ENCODE peak calls at places on chromosomes 4 and X, in seven cellular contexts. F is Panc1, X is A673, O is fibroblast of pulmonary artery, C is OCI-LY7, Q is lower leg skin, R is AG10803. H is an unnamed sample.

GRCh38 chr4:81665050-81665449 is 193.3 kb upstream of the RASGEF1B start:
- DNase-seq in F (no peak), X (no peak), R (no peak), Q (no peak), C (no peak), O (no peak), H (no peak)

GRCh38 chr4:139873111-139873866 is 207.7 kb downstream of the MGST2 start:
- DNase-seq in C (no peak), Q (no peak), O (no peak), F (no peak), R (peak; percentile 91), X (no peak), H (no peak)

GRCh38 chr4:123401466-123402175 is 5.0 kb downstream of the SPRY1 start:
- DNase-seq in C (no peak), X (no peak), F (no peak), O (peak; percentile 58), R (no peak), Q (no peak), H (no peak)

GRCh38 chr4:118967393-118967792 is 78.7 kb downstream of the SYNPO2 start:
- DNase-seq in R (peak; percentile 56), C (no peak), O (peak; percentile 85), Q (no peak), X (no peak), F (no peak), H (no peak)

GRCh38 chr4:6277139-6277802 is 7.6 kb downstream of the WFS1 start:
- DNase-seq in F (no peak), X (no peak), C (no peak), O (no peak), Q (no peak), R (no peak), H (no peak)

GRCh38 chr4:86587016-86587713 is 7.0 kb upstream of the PTPN13 start:
- DNase-seq in X (no peak), Q (no peak), F (no peak), R (no peak), C (no peak), O (no peak), H (no peak)

GRCh38 chr4:128461300-128462103 is 173.9 kb upstream of the PGRMC2 start:
- DNase-seq in C (no peak), F (no peak), Q (no peak), X (no peak), O (peak; percentile 87), R (peak; percentile 83), H (peak; percentile 84)

GRCh38 chr4:87005690-87006461 is 71.1 kb downstream of the AFF1 start:
- DNase-seq in X (no peak), R (peak; percentile 35), Q (no peak), O (no peak), C (peak; percentile 43), F (no peak), H (no peak)

GRCh38 chr4:176123710-176124407 is 58.2 kb downstream of the WDR17 start:
- DNase-seq in C (peak; percentile 25), X (peak; percentile 19), F (no peak), O (peak; percentile 21), Q (no peak), R (peak; percentile 6), H (no peak)

GRCh38 chr4:156781852-156782251 is 189.7 kb downstream of the PDGFC start:
- DNase-seq in O (no peak), F (no peak), C (no peak), R (peak; percentile 51), X (no peak), Q (no peak), H (no peak)

GRCh38 chr4:651884-652642 is 22.0 kb downstream of the ATP5ME start:
- DNase-seq in R (no peak), O (no peak), Q (no peak), F (no peak), C (no peak), X (no peak), H (no peak)

GRCh38 chrX:38558681-38559080 is 2.7 kb upstream of the TSPAN7 start:
- DNase-seq in R (no peak), O (peak; percentile 8), X (no peak), Q (no peak), F (no peak), C (no peak), H (peak; percentile 5)

GRCh38 chr4:7361256-7361655 is 73.5 kb downstream of the PSAPL1 start:
- DNase-seq in C (no peak), O (no peak), R (no peak), Q (no peak), X (no peak), F (no peak), H (no peak)

GRCh38 chrX:129980043-129980442 is 2.4 kb upstream of the BCORL1 start:
- DNase-seq in O (no peak), Q (no peak), F (no peak), X (no peak), R (no peak), C (no peak), H (no peak)

GRCh38 chr4:173288698-173289350 is 45.3 kb downstream of the HMGB2 start:
- DNase-seq in O (peak; percentile 42), Q (no peak), C (no peak), X (no peak), R (no peak), F (no peak), H (no peak)
- H3K4me3 ChIP-seq in O (peak overlapping the region; percentile 34), Q (no peak overlapping the region), C (no peak overlapping the region), X (no peak overlapping the region), R (no peak overlapping the region), F (no peak overlapping the region), H (no peak overlapping the region)

DNA sequence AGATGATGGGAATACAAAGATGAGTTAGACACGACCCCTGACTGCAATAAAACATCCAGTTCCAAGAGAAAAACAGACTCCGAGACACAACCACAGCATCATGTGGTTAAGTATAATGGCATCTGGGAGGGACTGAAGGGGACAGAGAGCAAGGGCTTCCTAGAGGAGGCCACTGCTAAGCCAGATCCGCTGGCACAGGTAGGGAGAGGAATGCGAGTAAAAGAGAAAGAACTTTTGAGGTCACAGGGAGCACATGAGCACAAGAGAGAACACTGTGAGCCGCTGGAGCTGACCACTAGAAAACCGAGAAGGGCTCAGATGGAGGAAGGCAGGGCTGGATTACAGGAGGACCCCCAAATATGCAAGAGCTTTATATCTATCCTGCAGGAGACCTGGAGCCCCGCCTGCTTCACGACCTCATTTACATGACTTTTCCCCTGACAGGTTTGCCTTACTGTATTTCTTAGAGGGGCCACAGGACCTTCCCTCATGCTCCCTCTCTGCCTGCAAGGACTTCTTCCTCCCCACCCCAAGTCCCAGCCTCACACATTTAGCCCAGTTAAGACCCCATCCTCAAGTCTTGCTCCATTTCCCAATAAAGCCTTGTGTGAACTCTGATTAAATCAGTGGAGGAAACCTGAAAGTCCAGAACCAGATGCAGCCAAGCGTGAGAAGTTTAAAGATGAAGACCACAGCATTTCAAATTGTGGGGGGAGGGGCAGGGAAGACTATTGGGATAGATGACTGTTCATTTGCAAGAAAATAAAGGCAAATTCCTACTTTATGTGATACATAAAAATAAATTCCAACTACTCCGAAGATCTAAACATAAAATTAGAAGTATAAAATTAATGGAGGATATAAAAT is 29.6 kb downstream of the MFAP3L start:
- DNase-seq in X (no peak), F (no peak), O (no peak), R (no peak), C (no peak), Q (no peak), H (no peak)
- H3K4me3 ChIP-seq in X (no peak overlapping the region), F (no peak overlapping the region), O (no peak overlapping the region), R (no peak overlapping the region), C (no peak overlapping the region), Q (no peak overlapping the region), H (no peak overlapping the region)

DNA sequence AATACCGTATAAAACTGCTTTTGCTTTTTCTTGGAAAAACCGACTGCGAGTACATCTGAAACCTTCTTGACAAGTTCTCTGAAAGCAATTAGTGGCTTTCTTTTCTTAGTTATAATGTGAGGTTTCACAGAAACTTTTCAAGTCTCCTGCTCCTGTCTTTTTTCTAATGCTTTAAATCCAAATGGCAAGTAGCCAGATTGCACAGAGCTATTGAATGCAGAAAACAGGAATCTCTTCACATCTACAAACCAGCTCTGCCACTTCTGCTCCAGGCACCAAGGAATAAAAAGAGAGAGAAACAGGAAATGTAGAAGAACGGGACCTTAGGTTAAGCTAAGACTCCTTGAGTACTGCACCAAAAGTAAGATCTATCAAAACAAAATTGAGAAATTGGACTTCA is 267.3 kb upstream of the TET2 start:
- DNase-seq in O (no peak), Q (no peak), X (no peak), F (no peak), R (no peak), C (no peak), H (no peak)
- H3K4me3 ChIP-seq in O (no peak overlapping the region), Q (no peak overlapping the region), X (no peak overlapping the region), F (no peak overlapping the region), R (no peak overlapping the region), C (no peak overlapping the region), H (no peak overlapping the region)

DNA sequence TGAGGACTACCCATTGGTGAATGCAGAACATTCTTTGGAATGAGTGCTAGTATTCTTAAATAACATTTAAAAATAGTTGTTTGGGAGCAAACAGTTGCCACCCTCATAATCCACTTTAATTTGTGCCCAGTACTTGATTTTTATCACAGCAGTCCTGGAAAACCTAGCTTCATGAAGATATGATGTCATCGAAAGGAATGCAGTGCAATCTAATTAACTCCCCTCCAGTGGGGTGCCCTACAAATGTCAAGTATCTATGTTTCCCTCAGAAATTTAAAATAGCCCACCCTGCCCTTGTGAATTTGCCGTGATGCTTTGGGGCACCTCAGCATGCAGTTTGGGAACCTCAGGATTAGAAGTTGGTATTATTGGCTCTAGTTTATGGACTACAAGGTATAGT is 5.4 kb downstream of the RAB9A start:
- DNase-seq in R (no peak), O (no peak), F (no peak), C (no peak), Q (no peak), X (peak; percentile 57), H (no peak)
- H3K4me3 ChIP-seq in R (no peak overlapping the region), O (no peak overlapping the region), F (no peak overlapping the region), C (no peak overlapping the region), Q (no peak overlapping the region), X (no peak overlapping the region), H (no peak overlapping the region)